ENCODE peak calls at places on chromosomes 2 and 18, in nine cellular contexts. H is upper lobe of right lung; M is endodermal cell; A is kidney; P is CD4-positive, alpha-beta memory T cell; V is A549; U is aorta; O is NT2/D1; T is psoas muscle. F is an unnamed sample.

GRCh38 chr18:48312066-48312465 is 97.1 kb downstream of the ZBTB7C start:
- DNase-seq in U (no peak), O (no peak), T (no peak), V (no peak), H (peak; percentile 38), P (no peak), M (no peak), A (no peak), F (no peak)

GRCh38 chr2:24317491-24317920 is 42.8 kb downstream of the ITSN2 start:
- DNase-seq in T (no peak), A (no peak), P (no peak), H (no peak), V (no peak), M (no peak), U (no peak), O (no peak), F (no peak)

GRCh38 chr2:191404568-191404991 is 159.4 kb downstream of the MYO1B start:
- DNase-seq in H (no peak), U (no peak), O (no peak), T (no peak), M (no peak), A (no peak), V (no peak), P (no peak), F (no peak)

GRCh38 chr2:184597571-184597980 is 753 bp upstream of the ZNF804A start:
- DNase-seq in A (peak; percentile 36), U (peak; percentile 51), P (no peak), M (peak; percentile 75), H (no peak), O (no peak), T (no peak), V (no peak), F (peak; percentile 29)

GRCh38 chr2:241726459-241726858 is 8.0 kb upstream of the D2HGDH start:
- DNase-seq in O (no peak), V (no peak), H (no peak), U (no peak), A (no peak), P (no peak), M (no peak), T (no peak), F (no peak)

GRCh38 chr2:230909841-230910545 is 15.0 kb downstream of the GPR55 start:
- DNase-seq in P (no peak), U (peak; percentile 19), O (no peak), H (peak; percentile 55), M (peak; percentile 26), V (no peak), T (no peak), A (no peak), F (no peak)

GRCh38 chr2:60581461-60582282 is 28.2 kb upstream of the BCL11A start:
- DNase-seq in A (peak; percentile 85), V (peak; percentile 76), H (peak; percentile 86), U (peak; percentile 75), P (peak; percentile 35), M (peak; percentile 90), O (no peak), T (peak; percentile 56), F (peak; percentile 74)

GRCh38 chr2:224650815-224651439 is 65.2 kb downstream of the CCDC195 start:
- DNase-seq in V (peak; percentile 29), U (no peak), A (no peak), H (no peak), O (peak; percentile 58), P (peak; percentile 49), T (no peak), M (peak; percentile 51), F (peak; percentile 49)

GRCh38 chr2:74576151-74576755 is 21.7 kb downstream of the DOK1 start:
- DNase-seq in P (no peak), M (no peak), U (no peak), V (no peak), O (no peak), H (no peak), A (no peak), T (no peak), F (no peak)

GRCh38 chr2:100285691-100286090 is 36.6 kb downstream of the LONRF2 start:
- DNase-seq in A (no peak), O (no peak), H (no peak), T (no peak), M (no peak), U (no peak), P (no peak), V (no peak), F (no peak)

GRCh38 chr2:75523313-75524275 is 37.1 kb downstream of the EVA1A start:
- DNase-seq in U (no peak), O (no peak), P (no peak), A (no peak), H (no peak), V (peak; percentile 54), M (no peak), T (no peak), F (no peak)

GRCh38 chr2:109533823-109534222 is 79.9 kb downstream of the SEPTIN10 start:
- DNase-seq in P (no peak), U (no peak), T (no peak), H (no peak), A (no peak), O (no peak), M (peak; percentile 34), V (no peak), F (no peak)

GRCh38 chr2:177679611-177680530 is 287.3 kb downstream of the AGPS start:
- DNase-seq in A (no peak), M (no peak), H (no peak), T (no peak), V (no peak), O (no peak), U (no peak), P (no peak), F (no peak)

GRCh38 chr2:172397136-172397825 is 30.1 kb upstream of the ITGA6 start:
- DNase-seq in O (no peak), A (no peak), P (no peak), U (no peak), T (no peak), V (no peak), H (no peak), M (no peak), F (no peak)

GRCh38 chr2:172394008-172394407 is 33.4 kb upstream of the ITGA6 start:
- DNase-seq in V (no peak), A (no peak), H (no peak), P (no peak), T (no peak), U (no peak), O (no peak), M (no peak), F (no peak)

GRCh38 chr2:172398444-172398843 is 28.9 kb upstream of the ITGA6 start:
- DNase-seq in M (no peak), O (no peak), A (no peak), U (no peak), H (no peak), V (no peak), T (no peak), P (no peak), F (no peak)

GRCh38 chr2:172399765-172400164 is 27.6 kb upstream of the ITGA6 start:
- DNase-seq in M (no peak), H (no peak), P (no peak), A (no peak), O (no peak), U (no peak), V (no peak), T (no peak), F (no peak)

GRCh38 chr2:172395503-172395902 is 31.9 kb upstream of the ITGA6 start:
- DNase-seq in A (no peak), T (no peak), M (no peak), V (no peak), P (no peak), H (no peak), O (no peak), U (no peak), F (no peak)
- H3K4me1 ChIP-seq in A (peaks cover 7% of the 10 kb centered on the region), T (peaks cover 4% of the 10 kb centered on the region), M (no peaks in the 10 kb centered on the region), V (no peaks in the 10 kb centered on the region), P (no peaks in the 10 kb centered on the region), H (peaks cover 8% of the 10 kb centered on the region), O (no peaks in the 10 kb centered on the region), U (peaks cover 2% of the 10 kb centered on the region), F (no peaks in the 10 kb centered on the region)

GRCh38 chr18:3508576-3509559 is 58.9 kb downstream of the TGIF1 start:
- DNase-seq in M (peak; percentile 73), T (no peak), P (no peak), U (no peak), V (no peak), O (no peak), H (no peak), A (no peak), F (no peak)
- H3K4me1 ChIP-seq in M (no peaks in the 10 kb centered on the region), T (no peaks in the 10 kb centered on the region), P (no peaks in the 10 kb centered on the region), U (no peaks in the 10 kb centered on the region), V (peaks cover 12% of the 10 kb centered on the region), O (no peaks in the 10 kb centered on the region), H (no peaks in the 10 kb centered on the region), A (no peaks in the 10 kb centered on the region), F (no peaks in the 10 kb centered on the region)

DNA sequence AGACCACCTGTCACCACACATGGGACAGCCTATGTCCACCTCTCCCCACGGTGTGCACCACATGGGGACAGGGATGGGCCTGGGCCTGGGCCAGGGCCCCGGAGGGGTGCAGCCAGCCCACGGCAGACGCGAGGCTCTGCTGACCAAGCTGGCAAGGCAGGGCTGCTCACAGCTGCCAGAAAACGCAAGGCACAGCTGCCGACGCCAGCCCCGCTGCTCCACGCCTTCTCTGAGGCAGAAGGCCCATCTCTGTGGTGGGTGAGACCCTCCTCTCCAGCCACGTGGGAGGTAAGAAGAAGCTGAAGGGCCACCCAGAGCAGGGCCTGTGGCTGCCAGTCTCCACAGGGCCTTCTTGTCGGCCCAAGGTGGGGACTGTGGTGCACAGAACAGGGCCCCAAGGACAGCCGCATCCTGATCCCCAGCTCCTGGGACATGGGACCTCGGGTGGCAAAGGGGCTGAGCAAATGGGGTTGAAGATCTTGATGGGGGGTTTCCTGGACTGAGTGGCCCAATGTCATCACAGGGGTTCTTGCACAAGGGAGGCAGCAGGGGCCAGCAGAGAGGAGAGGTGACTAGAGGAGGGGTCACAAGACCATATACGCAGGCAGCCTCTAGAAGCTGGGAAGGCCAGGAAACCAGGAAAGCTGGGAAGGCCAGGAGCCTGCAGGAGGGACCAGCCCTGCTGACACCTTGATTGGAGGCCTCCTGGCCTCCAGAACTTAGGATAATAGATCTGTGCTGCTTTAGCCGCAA is 72.3 kb downstream of the NDUFA10 start:
- DNase-seq in P (no peak), T (no peak), A (peak; percentile 65), V (no peak), H (no peak), M (no peak), U (peak; percentile 45), O (no peak), F (no peak)
- H3K4me1 ChIP-seq in P (no peaks in the 10 kb centered on the region), T (peaks cover 26% of the 10 kb centered on the region), A (no peaks in the 10 kb centered on the region), V (no peaks in the 10 kb centered on the region), H (peaks cover 5% of the 10 kb centered on the region), M (no peaks in the 10 kb centered on the region), U (peaks cover 1% of the 10 kb centered on the region), O (peaks cover 5% of the 10 kb centered on the region), F (no peaks in the 10 kb centered on the region)

DNA sequence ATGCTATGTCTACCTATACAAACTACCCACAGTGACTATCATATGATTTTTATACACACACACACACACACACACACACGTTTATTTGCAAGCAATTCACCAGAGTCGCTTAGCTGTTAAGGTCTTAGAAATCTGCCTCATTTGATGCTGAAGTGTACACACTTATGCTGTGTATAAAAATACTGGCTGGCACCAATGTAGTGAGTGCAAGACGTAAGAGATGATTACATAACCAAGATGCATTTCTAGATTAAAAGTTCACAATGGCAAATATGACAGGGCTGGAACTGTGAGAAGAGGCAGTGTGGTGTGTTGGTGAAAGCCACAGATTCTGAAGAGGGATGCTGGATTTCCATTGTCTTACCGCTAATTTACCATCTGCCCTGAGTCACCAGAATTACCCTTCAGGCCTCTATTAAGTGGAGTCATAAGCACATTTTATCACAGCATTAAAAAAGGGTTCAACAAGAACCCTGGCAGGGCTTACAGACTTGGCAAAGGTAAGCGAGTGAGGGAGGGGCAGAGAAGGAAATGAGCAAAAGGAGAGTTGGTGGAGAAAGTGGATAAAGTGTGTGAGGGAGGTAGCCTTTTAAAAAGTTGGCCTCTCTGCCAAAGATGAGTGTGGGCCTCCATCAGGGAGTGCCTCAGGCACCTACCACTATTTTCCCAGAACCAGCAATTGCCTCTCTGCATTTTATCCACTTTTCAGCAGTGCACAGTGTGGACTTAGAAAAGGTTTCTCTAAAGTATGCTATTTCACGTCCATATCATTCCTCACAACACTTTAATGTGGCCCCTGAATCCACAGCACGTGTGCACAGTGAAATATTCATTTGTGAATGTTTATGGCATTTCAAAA is 21.5 kb downstream of the MEIS1 start:
- DNase-seq in V (no peak), H (no peak), A (no peak), M (no peak), P (no peak), O (no peak), U (no peak), T (no peak), F (no peak)
- H3K4me1 ChIP-seq in V (no peaks in the 10 kb centered on the region), H (peaks cover 15% of the 10 kb centered on the region), A (no peaks in the 10 kb centered on the region), M (no peaks in the 10 kb centered on the region), P (no peaks in the 10 kb centered on the region), O (no peaks in the 10 kb centered on the region), U (peaks cover 2% of the 10 kb centered on the region), T (peaks cover 2% of the 10 kb centered on the region), F (no peaks in the 10 kb centered on the region)

F was measured in MM.1S.